ENCODE peak calls at places on chromosome 21, in four cellular contexts. B is H7; W is stimulated activated CD8-positive, alpha-beta memory T cell treated with anti-CD3 and anti-CD28 coated beads, Interleukin-2, amount 100 ng/mL, for 1 hour; S is mucosa of gallbladder. H is an unnamed sample.

GRCh38 chr21:33951276-33952178 is 35.9 kb upstream of the ATP5PO start:
- DNase-seq in B (no peak), W (no peak), S (peak), H (no peak)

GRCh38 chr21:39317134-39318090 is 4.0 kb upstream of the BRWD1 start:
- DNase-seq in B (no peak), W (no peak), S (no peak), H (no peak)

GRCh38 chr21:28960245-28960644 is 32.4 kb downstream of the LTN1 start:
- DNase-seq in B (no peak), W (no peak), S (no peak), H (no peak)

GRCh38 chr21:29523646-29524045 is 224.9 kb downstream of the BACH1 start:
- DNase-seq in B (no peak), W (no peak), S (peak), H (no peak)

GRCh38 chr21:44535963-44536362 is 4.0 kb downstream of the KRTAP10-1 start:
- DNase-seq in B (peak), W (no peak), S (no peak), H (no peak)

GRCh38 chr21:17795084-17796036 is 23.8 kb downstream of the C21orf91 start:
- DNase-seq in B (no peak), W (no peak), S (no peak), H (no peak)

GRCh38 chr21:45497846-45498645 is 44.2 kb downstream of the SLC19A1 start:
- DNase-seq in B (no peak), W (no peak), S (no peak), H (no peak)

GRCh38 chr21:35034203-35034926 is 14.7 kb downstream of the RUNX1 start:
- DNase-seq in B (no peak), W (no peak), S (no peak), H (no peak)

GRCh38 chr21:32520885-32521735 is 64.2 kb downstream of the TCP10L start:
- DNase-seq in B (no peak), W (no peak), S (peak), H (no peak)

GRCh38 chr21:39474545-39474944 is 22.8 kb downstream of the SH3BGR start:
- DNase-seq in B (no peak), W (no peak), S (no peak), H (no peak)

GRCh38 chr21:46035809-46036695 is 54.5 kb downstream of the COL6A1 start:
- DNase-seq in B (peak), W (no peak), S (peak), H (no peak)

GRCh38 chr21:39022035-39022900 is 161.0 kb downstream of the PSMG1 start:
- DNase-seq in B (no peak), W (no peak), S (no peak), H (no peak)

GRCh38 chr21:36864974-36865373 is 101.5 kb downstream of the HLCS start:
- DNase-seq in B (no peak), W (no peak), S (no peak), H (no peak)

GRCh38 chr21:45074818-45075605 is 632 bp downstream of the ADARB1 start:
- DNase-seq in B (peak), W (no peak), S (no peak), H (no peak)

GRCh38 chr21:45281411-45282282 is 6.0 kb downstream of the POFUT2 start:
- DNase-seq in B (no peak), W (no peak), S (no peak), H (no peak)

GRCh38 chr21:33266050-33266783 is at the start of gene IL10RB:
- DNase-seq in B (peak), W (peak), S (peak), H (no peak)

GRCh38 chr21:9758888-9759287 is 762.5 kb upstream of the TPTE start:
- DNase-seq in B (no peak), W (no peak), S (no peak), H (no peak)

GRCh38 chr21:37631319-37632117 is 264.9 kb downstream of the DYRK1A start:
- DNase-seq in B (peak), W (no peak), S (no peak), H (peak)

GRCh38 chr21:46092026-46092764 is 5.7 kb upstream of the COL6A2 start:
- DNase-seq in B (no peak), W (no peak), S (peak), H (no peak)

GRCh38 chr21:39105341-39105765 is 77.9 kb downstream of the PSMG1 start:
- DNase-seq in B (no peak), W (no peak), S (no peak), H (no peak)

GRCh38 chr21:38448619-38449186 is 49.6 kb downstream of the ERG start:
- DNase-seq in B (peak), W (no peak), S (no peak), H (no peak)

GRCh38 chr21:46362946-46363345 is 39.0 kb downstream of the PCNT start:
- DNase-seq in B (no peak), W (no peak), S (no peak), H (no peak)

GRCh38 chr21:20875741-20876140 is 122.5 kb upstream of the NCAM2 start:
- DNase-seq in B (no peak), W (no peak), S (no peak), H (no peak)

GRCh38 chr21:42677339-42678117 is 24.1 kb downstream of the PDE9A start:
- DNase-seq in B (peak), W (no peak), S (no peak), H (no peak)

GRCh38 chr21:40242586-40242985 is 375.3 kb downstream of the PCP4 start:
- DNase-seq in B (no peak), W (no peak), S (no peak), H (no peak)

GRCh38 chr21:39863111-39863510 is 4.1 kb upstream of the PCP4 start:
- DNase-seq in B (no peak), W (no peak), S (peak), H (no peak)

GRCh38 chr21:38853421-38853919 is 47.7 kb downstream of the ETS2 start:
- DNase-seq in B (no peak), W (no peak), S (no peak), H (no peak)

GRCh38 chr21:45080639-45081414 is 6.4 kb downstream of the ADARB1 start:
- DNase-seq in B (no peak), W (no peak), S (no peak), H (no peak)

H was measured in GM12864.